ENCODE peak calls at places on chromosome 21, in eight cellular contexts. One of them, this sample, is unnamed.
A peak's percentile ranks its signal among the peaks of the same experiment; 100 is the strongest.

GRCh38 chr21:45562401-45562800 is 20.2 kb upstream of the SLC19A1 start:
- DNase-seq in epithelial cell of esophagus: no peak
- DNase-seq in NCI-H2227 treated with DMSO at 0.1 percent for 48 hours: no peak
- DNase-seq in uterus: no peak
- DNase-seq in SW480: no peak
- DNase-seq in BJ: no peak
- DNase-seq in GM04503: no peak
- DNase-seq in stimulated activated CD8-positive, alpha-beta memory T cell treated with anti-CD3 and anti-CD28 coated beads, Interleukin-4, amount 100 ng/mL, for 1 hour: no peak
- DNase-seq in this sample: no peak

GRCh38 chr21:23977971-23978370 is 1629.3 kb downstream of the MRPL39 start:
- DNase-seq in epithelial cell of esophagus: no peak
- DNase-seq in GM04503: no peak
- DNase-seq in BJ: no peak
- DNase-seq in stimulated activated CD8-positive, alpha-beta memory T cell treated with anti-CD3 and anti-CD28 coated beads, Interleukin-4, amount 100 ng/mL, for 1 hour: no peak
- DNase-seq in NCI-H2227 treated with DMSO at 0.1 percent for 48 hours: no peak
- DNase-seq in SW480: peak; percentile 30
- DNase-seq in uterus: no peak
- DNase-seq in this sample: no peak

GRCh38 chr21:42685954-42686500 is 32.6 kb downstream of the PDE9A start:
- DNase-seq in epithelial cell of esophagus: no peak
- DNase-seq in BJ: no peak
- DNase-seq in SW480: no peak
- DNase-seq in stimulated activated CD8-positive, alpha-beta memory T cell treated with anti-CD3 and anti-CD28 coated beads, Interleukin-4, amount 100 ng/mL, for 1 hour: no peak
- DNase-seq in uterus: no peak
- DNase-seq in GM04503: no peak
- DNase-seq in NCI-H2227 treated with DMSO at 0.1 percent for 48 hours: no peak
- DNase-seq in this sample: no peak

GRCh38 chr21:27954806-27955205 is 987.9 kb upstream of the ADAMTS5 start:
- DNase-seq in NCI-H2227 treated with DMSO at 0.1 percent for 48 hours: no peak
- DNase-seq in uterus: no peak
- DNase-seq in stimulated activated CD8-positive, alpha-beta memory T cell treated with anti-CD3 and anti-CD28 coated beads, Interleukin-4, amount 100 ng/mL, for 1 hour: no peak
- DNase-seq in BJ: peak; percentile 71
- DNase-seq in GM04503: no peak
- DNase-seq in SW480: no peak
- DNase-seq in epithelial cell of esophagus: no peak
- DNase-seq in this sample: no peak

GRCh38 chr21:46191257-46191685 is 7.0 kb upstream of the SPATC1L start:
- DNase-seq in GM04503: peak; percentile 37
- DNase-seq in stimulated activated CD8-positive, alpha-beta memory T cell treated with anti-CD3 and anti-CD28 coated beads, Interleukin-4, amount 100 ng/mL, for 1 hour: no peak
- DNase-seq in SW480: no peak
- DNase-seq in uterus: peak; percentile 25
- DNase-seq in NCI-H2227 treated with DMSO at 0.1 percent for 48 hours: no peak
- DNase-seq in BJ: no peak
- DNase-seq in epithelial cell of esophagus: peak; percentile 75
- DNase-seq in this sample: peak; percentile 66

GRCh38 chr21:45947716-45948255 is 33.8 kb upstream of the COL6A1 start:
- DNase-seq in epithelial cell of esophagus: no peak
- DNase-seq in NCI-H2227 treated with DMSO at 0.1 percent for 48 hours: no peak
- DNase-seq in SW480: no peak
- DNase-seq in GM04503: no peak
- DNase-seq in stimulated activated CD8-positive, alpha-beta memory T cell treated with anti-CD3 and anti-CD28 coated beads, Interleukin-4, amount 100 ng/mL, for 1 hour: no peak
- DNase-seq in BJ: no peak
- DNase-seq in uterus: no peak
- DNase-seq in this sample: peak; percentile 49

GRCh38 chr21:30689822-30690221 is 28.8 kb downstream of the KRTAP21-3 start:
- DNase-seq in BJ: no peak
- DNase-seq in epithelial cell of esophagus: no peak
- DNase-seq in stimulated activated CD8-positive, alpha-beta memory T cell treated with anti-CD3 and anti-CD28 coated beads, Interleukin-4, amount 100 ng/mL, for 1 hour: no peak
- DNase-seq in GM04503: no peak
- DNase-seq in SW480: no peak
- DNase-seq in uterus: no peak
- DNase-seq in NCI-H2227 treated with DMSO at 0.1 percent for 48 hours: no peak
- DNase-seq in this sample: no peak

GRCh38 chr21:31195334-31196015 is 148.6 kb downstream of the TIAM1 start:
- DNase-seq in epithelial cell of esophagus: no peak
- DNase-seq in stimulated activated CD8-positive, alpha-beta memory T cell treated with anti-CD3 and anti-CD28 coated beads, Interleukin-4, amount 100 ng/mL, for 1 hour: no peak
- DNase-seq in GM04503: no peak
- DNase-seq in BJ: no peak
- DNase-seq in SW480: no peak
- DNase-seq in NCI-H2227 treated with DMSO at 0.1 percent for 48 hours: no peak
- DNase-seq in uterus: no peak
- DNase-seq in this sample: no peak

GRCh38 chr21:30579351-30579750 is 10.8 kb downstream of the KRTAP22-2 start:
- DNase-seq in BJ: no peak
- DNase-seq in epithelial cell of esophagus: no peak
- DNase-seq in GM04503: no peak
- DNase-seq in stimulated activated CD8-positive, alpha-beta memory T cell treated with anti-CD3 and anti-CD28 coated beads, Interleukin-4, amount 100 ng/mL, for 1 hour: no peak
- DNase-seq in NCI-H2227 treated with DMSO at 0.1 percent for 48 hours: no peak
- DNase-seq in uterus: no peak
- DNase-seq in SW480: no peak
- DNase-seq in this sample: no peak

GRCh38 chr21:43989401-43989800 is 22.7 kb upstream of the TRAPPC10 start:
- DNase-seq in epithelial cell of esophagus: no peak
- DNase-seq in GM04503: no peak
- DNase-seq in stimulated activated CD8-positive, alpha-beta memory T cell treated with anti-CD3 and anti-CD28 coated beads, Interleukin-4, amount 100 ng/mL, for 1 hour: no peak
- DNase-seq in BJ: no peak
- DNase-seq in NCI-H2227 treated with DMSO at 0.1 percent for 48 hours: no peak
- DNase-seq in SW480: no peak
- DNase-seq in uterus: no peak
- DNase-seq in this sample: peak; percentile 9

GRCh38 chr21:41280115-41280919 is 36.3 kb upstream of the FAM3B start:
- DNase-seq in BJ: peak; percentile 30
- DNase-seq in stimulated activated CD8-positive, alpha-beta memory T cell treated with anti-CD3 and anti-CD28 coated beads, Interleukin-4, amount 100 ng/mL, for 1 hour: no peak
- DNase-seq in NCI-H2227 treated with DMSO at 0.1 percent for 48 hours: no peak
- DNase-seq in epithelial cell of esophagus: no peak
- DNase-seq in SW480: no peak
- DNase-seq in uterus: no peak
- DNase-seq in GM04503: peak; percentile 30
- DNase-seq in this sample: no peak

GRCh38 chr21:45393021-45393420 is 11.9 kb upstream of the COL18A1 start:
- DNase-seq in BJ: no peak
- DNase-seq in SW480: no peak
- DNase-seq in epithelial cell of esophagus: no peak
- DNase-seq in GM04503: no peak
- DNase-seq in NCI-H2227 treated with DMSO at 0.1 percent for 48 hours: no peak
- DNase-seq in stimulated activated CD8-positive, alpha-beta memory T cell treated with anti-CD3 and anti-CD28 coated beads, Interleukin-4, amount 100 ng/mL, for 1 hour: no peak
- DNase-seq in uterus: no peak
- DNase-seq in this sample: peak; percentile 62

GRCh38 chr21:41605178-41605933 is 97.4 kb upstream of the TMPRSS2 start:
- DNase-seq in uterus: no peak
- DNase-seq in NCI-H2227 treated with DMSO at 0.1 percent for 48 hours: no peak
- DNase-seq in epithelial cell of esophagus: peak; percentile 61
- DNase-seq in GM04503: no peak
- DNase-seq in SW480: no peak
- DNase-seq in stimulated activated CD8-positive, alpha-beta memory T cell treated with anti-CD3 and anti-CD28 coated beads, Interleukin-4, amount 100 ng/mL, for 1 hour: no peak
- DNase-seq in BJ: no peak
- DNase-seq in this sample: no peak

GRCh38 chr21:41121785-41122415 is 46.1 kb upstream of the BACE2 start:
- DNase-seq in SW480: peak; percentile 81
- DNase-seq in stimulated activated CD8-positive, alpha-beta memory T cell treated with anti-CD3 and anti-CD28 coated beads, Interleukin-4, amount 100 ng/mL, for 1 hour: no peak
- DNase-seq in GM04503: no peak
- DNase-seq in BJ: peak; percentile 32
- DNase-seq in NCI-H2227 treated with DMSO at 0.1 percent for 48 hours: no peak
- DNase-seq in uterus: peak; percentile 81
- DNase-seq in epithelial cell of esophagus: peak; percentile 80
- DNase-seq in this sample: peak; percentile 91

GRCh38 chr21:43608225-43608624 is 51.1 kb downstream of the HSF2BP start:
- DNase-seq in NCI-H2227 treated with DMSO at 0.1 percent for 48 hours: no peak
- DNase-seq in GM04503: no peak
- DNase-seq in uterus: no peak
- DNase-seq in stimulated activated CD8-positive, alpha-beta memory T cell treated with anti-CD3 and anti-CD28 coated beads, Interleukin-4, amount 100 ng/mL, for 1 hour: no peak
- DNase-seq in SW480: no peak
- DNase-seq in epithelial cell of esophagus: peak; percentile 82
- DNase-seq in BJ: no peak
- DNase-seq in this sample: no peak

GRCh38 chr21:26212220-26212619 is 41.6 kb upstream of the APP start:
- DNase-seq in BJ: no peak
- DNase-seq in GM04503: no peak
- DNase-seq in stimulated activated CD8-positive, alpha-beta memory T cell treated with anti-CD3 and anti-CD28 coated beads, Interleukin-4, amount 100 ng/mL, for 1 hour: no peak
- DNase-seq in NCI-H2227 treated with DMSO at 0.1 percent for 48 hours: no peak
- DNase-seq in SW480: no peak
- DNase-seq in epithelial cell of esophagus: no peak
- DNase-seq in uterus: no peak
- DNase-seq in this sample: no peak

GRCh38 chr21:37828515-37828914 is 87.7 kb downstream of the KCNJ6 start:
- DNase-seq in NCI-H2227 treated with DMSO at 0.1 percent for 48 hours: no peak
- DNase-seq in GM04503: no peak
- DNase-seq in stimulated activated CD8-positive, alpha-beta memory T cell treated with anti-CD3 and anti-CD28 coated beads, Interleukin-4, amount 100 ng/mL, for 1 hour: no peak
- DNase-seq in BJ: no peak
- DNase-seq in epithelial cell of esophagus: no peak
- DNase-seq in uterus: no peak
- DNase-seq in SW480: peak; percentile 19
- DNase-seq in this sample: no peak

GRCh38 chr21:18334066-18334465 is 69.5 kb downstream of the TMPRSS15 start:
- DNase-seq in NCI-H2227 treated with DMSO at 0.1 percent for 48 hours: no peak
- DNase-seq in uterus: no peak
- DNase-seq in stimulated activated CD8-positive, alpha-beta memory T cell treated with anti-CD3 and anti-CD28 coated beads, Interleukin-4, amount 100 ng/mL, for 1 hour: no peak
- DNase-seq in epithelial cell of esophagus: no peak
- DNase-seq in GM04503: no peak
- DNase-seq in SW480: no peak
- DNase-seq in BJ: no peak
- DNase-seq in this sample: no peak

This sample was measured in aorta.